ENCODE peak calls at places on chromosomes 5 and 9, in seven cellular contexts. H is EH; Z is Panc1; D is mesendoderm; T is fibroblast of pulmonary artery; J is stimulated activated CD8-positive, alpha-beta memory T cell treated with anti-CD3 and anti-CD28 coated beads, Interleukin-15, amount 100 ng/mL, for 1 hour; L is iPS DF 6.9. X is an unnamed sample.

GRCh38 chr5:176895350-176895749 is 3.8 kb downstream of the HK3 start:
- DNase-seq in Z (no peak), D (no peak), T (no peak), H (no peak), J (no peak), L (no peak), X (no peak)

GRCh38 chr5:61755726-61756125 is 423.7 kb downstream of the ZSWIM6 start:
- DNase-seq in Z (no peak), T (no peak), D (no peak), H (no peak), L (no peak), J (no peak), X (no peak)

GRCh38 chr5:146586752-146587151 is 70.8 kb upstream of the GPR151 start:
- DNase-seq in H (no peak), L (no peak), Z (no peak), J (no peak), T (no peak), D (no peak), X (no peak)

GRCh38 chr9:113787871-113788270 is 88.2 kb upstream of the ZNF618 start:
- DNase-seq in D (peak), Z (no peak), L (no peak), J (no peak), H (no peak), T (no peak), X (no peak)

GRCh38 chr9:847505-847904 is 6.0 kb downstream of the DMRT1 start:
- DNase-seq in Z (no peak), T (no peak), J (no peak), H (no peak), L (no peak), D (no peak), X (no peak)

GRCh38 chr5:11602298-11602697 is 301.9 kb downstream of the CTNND2 start:
- DNase-seq in J (no peak), D (no peak), H (no peak), T (no peak), L (no peak), Z (no peak), X (no peak)

GRCh38 chr9:77903666-77904248 is 127.9 kb downstream of the GNAQ start:
- DNase-seq in T (no peak), D (peak), H (peak), Z (no peak), J (no peak), L (no peak), X (no peak)

GRCh38 chr9:127970401-127971313 is 10.1 kb downstream of the EEIG1 start:
- DNase-seq in D (no peak), L (no peak), H (no peak), T (no peak), J (no peak), Z (no peak), X (no peak)

GRCh38 chr5:1875843-1876671 is 6.7 kb downstream of the IRX4 start:
- DNase-seq in D (peak), H (no peak), Z (no peak), J (no peak), T (no peak), L (no peak), X (no peak)

GRCh38 chr9:125549465-125550215 is 157.4 kb downstream of the MAPKAP1 start:
- DNase-seq in T (peak), L (no peak), H (peak), J (no peak), D (no peak), Z (no peak), X (no peak)

GRCh38 chr9:7974335-7975005 is 174.9 kb upstream of the DMAC1 start:
- DNase-seq in T (no peak), J (no peak), H (no peak), L (no peak), D (no peak), Z (no peak), X (no peak)